ENCODE peak calls at places on chromosomes 7 and 10, in six cellular contexts. W is heart right ventricle, E is Caco-2, B is psoas muscle, Q is colonic mucosa, G is A549. J is an unnamed sample.

GRCh38 chr10:43809211-43809930 is 160.7 kb upstream of the ZNF32 start:
- DNase-seq in B (no peak), W (no peak), Q (no peak), E (no peak), G (no peak), J (no peak)

GRCh38 chr7:45938626-45939302 is 17.7 kb upstream of the IGFBP3 start:
- DNase-seq in Q (no peak), E (no peak), G (no peak), W (no peak), B (no peak), J (no peak)

GRCh38 chr7:144763291-144763690 is 72.6 kb downstream of the TPK1 start:
- DNase-seq in G (no peak), B (no peak), W (no peak), E (no peak), Q (peak; percentile 40), J (no peak)

GRCh38 chr10:112208292-112208691 is 24.7 kb upstream of the GPAM start:
- DNase-seq in W (no peak), E (no peak), Q (no peak), G (no peak), B (no peak), J (no peak)

GRCh38 chr7:69880848-69881247 is 282.6 kb downstream of the AUTS2 start:
- DNase-seq in B (no peak), W (no peak), E (no peak), Q (no peak), G (no peak), J (no peak)

GRCh38 chr7:135273581-135273980 is 39.9 kb downstream of the STRA8 start:
- DNase-seq in E (no peak), Q (no peak), B (no peak), W (no peak), G (no peak), J (no peak)

GRCh38 chr7:5284304-5285281 is 1.9 kb downstream of the SLC29A4 start:
- DNase-seq in E (peak; percentile 71), W (no peak), Q (peak; percentile 65), B (no peak), G (peak; percentile 84), J (no peak)

GRCh38 chr7:29900745-29901144 is 88.9 kb downstream of the SCRN1 start:
- DNase-seq in B (no peak), W (no peak), E (no peak), G (no peak), Q (no peak), J (no peak)

GRCh38 chr7:155489862-155490696 is 32.1 kb downstream of the EN2 start:
- DNase-seq in B (no peak), Q (peak; percentile 48), E (no peak), W (no peak), G (no peak), J (no peak)

GRCh38 chr7:32587431-32587948 is 92.2 kb downstream of the AVL9 start:
- DNase-seq in W (peak; percentile 60), B (no peak), E (peak; percentile 52), Q (no peak), G (peak; percentile 91), J (no peak)

GRCh38 chr10:12703813-12704212 is 297.7 kb downstream of the CCDC3 start:
- DNase-seq in W (no peak), B (no peak), G (peak; percentile 57), E (no peak), Q (no peak), J (no peak)

GRCh38 chr7:64101126-64101942 is 56.1 kb downstream of the ZNF727 start:
- DNase-seq in B (no peak), E (no peak), G (no peak), W (no peak), Q (no peak), J (no peak)

GRCh38 chr7:91668217-91668616 is 212.3 kb downstream of the MTERF1 start:
- DNase-seq in Q (no peak), E (no peak), W (no peak), B (no peak), G (no peak), J (no peak)

GRCh38 chr10:91602449-91602848 is 30.4 kb downstream of the PPP1R3C start:
- DNase-seq in E (no peak), W (no peak), Q (no peak), G (no peak), B (no peak), J (no peak)

GRCh38 chr10:11245095-11245479 is 227.4 kb downstream of the CELF2 start:
- DNase-seq in E (no peak), W (no peak), G (no peak), B (no peak), Q (no peak), J (no peak)

GRCh38 chr10:60189861-60190475 is 199.7 kb downstream of the ANK3 start:
- DNase-seq in W (no peak), Q (no peak), E (no peak), B (no peak), G (no peak), J (no peak)

GRCh38 chr7:16027396-16027795 is 340.9 kb upstream of the MEOX2 start:
- DNase-seq in E (no peak), G (no peak), Q (no peak), B (no peak), W (no peak), J (no peak)

GRCh38 chr10:17214486-17214885 is 13.0 kb upstream of the TRDMT1 start:
- DNase-seq in G (no peak), E (no peak), W (no peak), Q (no peak), B (no peak), J (no peak)

GRCh38 chr10:4541292-4541691 is 284.7 kb upstream of the AKR1E2 start:
- DNase-seq in G (peak; percentile 48), Q (peak; percentile 53), W (no peak), B (no peak), E (no peak), J (peak; percentile 76)

GRCh38 chr7:48511021-48511579 is 339.8 kb downstream of the ABCA13 start:
- DNase-seq in Q (no peak), W (no peak), B (no peak), E (no peak), G (no peak), J (no peak)

GRCh38 chr10:131117011-131117410 is 194.5 kb downstream of the TCERG1L start:
- DNase-seq in W (no peak), E (no peak), B (no peak), G (no peak), Q (no peak), J (no peak)

GRCh38 chr7:109407756-109408155 is 838.1 kb downstream of the DNAJB9 start:
- DNase-seq in B (no peak), E (no peak), Q (no peak), W (no peak), G (no peak), J (no peak)

GRCh38 chr10:43028143-43028542 is 48.7 kb upstream of the RET start:
- DNase-seq in G (no peak), B (no peak), Q (no peak), W (no peak), E (no peak), J (no peak)

GRCh38 chr7:7702826-7703225 is 15.6 kb downstream of the RPA3 start:
- DNase-seq in B (no peak), G (no peak), W (no peak), E (no peak), Q (no peak), J (no peak)

GRCh38 chr7:92279429-92280031 is 33.8 kb downstream of the ANKIB1 start:
- DNase-seq in B (no peak), E (no peak), Q (no peak), W (no peak), G (no peak), J (no peak)

GRCh38 chr7:128206747-128207500 is 34.2 kb upstream of the LEP start:
- DNase-seq in B (no peak), Q (no peak), W (no peak), G (no peak), E (no peak), J (no peak)

DNA sequence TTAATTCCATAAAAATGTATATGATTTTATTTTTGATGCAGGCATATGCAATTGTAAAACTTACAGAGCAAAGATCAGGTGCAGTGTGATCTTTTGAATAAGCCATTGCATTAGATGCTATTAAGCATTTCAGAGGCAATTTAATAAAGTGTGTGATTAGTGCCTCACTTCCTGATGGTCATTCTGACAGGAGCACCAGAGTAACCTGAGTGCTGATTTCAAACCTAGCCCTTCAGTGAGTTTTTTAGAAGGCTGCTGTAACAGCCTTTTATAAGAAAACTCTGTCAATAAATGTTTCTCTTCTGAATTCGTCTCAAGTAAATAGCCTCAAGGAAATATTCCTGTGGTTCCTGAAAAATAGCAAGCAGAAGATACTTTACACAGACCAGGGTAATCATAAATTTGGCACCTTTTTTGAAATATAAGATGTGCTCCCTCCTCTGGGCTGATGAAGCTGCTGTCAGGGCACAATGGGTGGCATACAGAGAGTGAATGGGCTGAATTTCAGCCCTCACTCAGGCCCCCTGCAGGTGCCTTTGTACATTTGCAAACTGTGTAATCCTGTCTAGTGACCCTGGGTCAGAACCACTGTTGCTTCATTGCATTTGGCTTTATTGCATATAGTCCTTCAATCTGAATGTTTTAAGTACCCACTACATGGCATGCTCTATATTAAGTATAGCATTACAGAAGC is 193.7 kb upstream of the CSTF2T start:
- DNase-seq in Q (no peak), G (peak; percentile 17), E (no peak), W (no peak), B (no peak), J (no peak)
- TF ChIP-seq CTCF in Q (no peak), G (no peak), E (peak; percentile 47), W (no peak), B (peak; percentile 19), J (no peak)

GRCh38 chr10:125473138-125473793 is 209.7 kb downstream of the TEX36 start:
- DNase-seq in G (no peak), B (no peak), Q (no peak), W (no peak), E (no peak), J (no peak)
- H3K4me3 ChIP-seq in G (no peak overlapping the region), B (no peak overlapping the region), Q (no peak overlapping the region), W (no peak overlapping the region), E (no peak overlapping the region), J (no peak overlapping the region)

DNA sequence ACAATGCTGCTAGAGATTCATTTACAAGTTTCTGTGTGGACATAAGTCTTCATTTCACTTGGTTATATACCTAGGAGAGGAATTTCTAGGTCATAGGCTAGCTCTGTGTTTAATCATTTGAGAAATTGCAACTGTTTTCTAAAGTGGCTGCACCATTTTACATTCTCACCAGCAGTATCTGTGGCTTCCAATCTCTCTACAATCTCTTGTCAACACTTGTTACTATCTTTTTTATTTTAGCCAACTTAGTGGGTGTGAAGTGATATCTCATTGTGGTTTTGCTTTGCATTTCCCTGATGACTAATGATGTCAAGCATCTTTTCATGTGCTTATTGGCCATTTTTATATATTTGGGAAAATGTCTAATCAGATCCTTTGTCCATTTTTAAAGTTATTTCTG is 53.0 kb upstream of the DRGX start:
- DNase-seq in Q (no peak), G (no peak), B (no peak), E (no peak), W (no peak), J (no peak)
- H3K9me3 ChIP-seq in Q (peaks cover 3% of the 10 kb centered on the region), G (peaks cover 8% of the 10 kb centered on the region), B (peaks cover 27% of the 10 kb centered on the region), E (peaks cover 9% of the 10 kb centered on the region), W (peaks cover 55% of the 10 kb centered on the region), J (peaks cover 16% of the 10 kb centered on the region)

DNA sequence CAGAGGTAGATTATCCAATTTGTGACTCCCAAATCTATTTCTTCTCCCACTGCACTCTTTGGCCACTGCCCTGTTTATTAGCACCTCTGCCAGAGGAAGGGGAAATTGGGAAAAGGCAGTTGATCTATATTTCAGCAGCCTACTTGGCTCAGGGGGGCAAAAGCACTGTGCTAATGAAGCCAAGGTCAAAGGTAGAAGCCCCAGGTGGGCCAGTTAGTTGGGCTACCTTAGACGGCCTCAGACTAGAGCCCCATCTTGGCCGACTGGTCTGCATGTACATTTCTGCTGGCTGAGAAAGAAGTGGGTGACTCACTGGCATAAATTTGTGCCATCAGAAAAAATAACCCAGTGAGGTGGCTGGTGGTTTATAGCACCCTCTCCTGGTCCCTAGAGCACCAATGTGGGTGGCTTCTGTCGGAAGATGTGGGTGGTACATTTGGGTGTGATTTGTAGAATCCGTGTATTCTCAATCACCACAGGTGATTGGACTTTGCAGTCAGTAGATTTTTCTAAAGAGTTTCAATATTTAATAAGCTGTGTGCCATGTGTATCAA is 293.3 kb upstream of the MKI67 start:
- DNase-seq in E (no peak), B (no peak), Q (no peak), W (no peak), G (no peak), J (no peak)
- TF ChIP-seq CTCF in E (no peak), B (peak; percentile 55), Q (no peak), W (no peak), G (no peak), J (no peak)

J was measured in thoracic aorta.